ENCODE peak calls at places on chromosomes 12 and 14, in six cellular contexts. O is endodermal cell; C is activated CD8-positive, alpha-beta memory T cell treated with anti-CD3 and anti-CD28 coated beads for 48 hours; G is IMR-90; D is cardiac muscle cell; Z is aorta. B is an unnamed sample.

GRCh38 chr12:52210925-52211650 is 19.3 kb upstream of the KRT80 start:
- DNase-seq in O (no peak), C (no peak), G (no peak), D (no peak), Z (peak), B (no peak)

GRCh38 chr14:101176535-101177205 is 273.1 kb upstream of the RTL1 start:
- DNase-seq in O (no peak), C (no peak), G (no peak), D (no peak), Z (no peak), B (no peak)

GRCh38 chr14:76920572-76921175 is 94.5 kb downstream of the LRRC74A start:
- DNase-seq in O (no peak), C (no peak), G (no peak), D (peak), Z (no peak), B (no peak)

GRCh38 chr12:124507188-124508109 is 60.0 kb downstream of the NCOR2 start:
- DNase-seq in O (no peak), C (no peak), G (peak), D (peak), Z (no peak), B (no peak)

GRCh38 chr12:1794440-1795090 is 25.8 kb upstream of the LRTM2 start:
- DNase-seq in O (peak), C (no peak), G (no peak), D (no peak), Z (peak), B (no peak)

GRCh38 chr12:43416981-43417380 is 135.0 kb downstream of the ADAMTS20 start:
- DNase-seq in O (no peak), C (no peak), G (no peak), D (no peak), Z (no peak), B (no peak)

GRCh38 chr12:59158681-59159080 is 238.4 kb upstream of the LRIG3 start:
- DNase-seq in O (no peak), C (no peak), G (no peak), D (no peak), Z (no peak), B (no peak)

GRCh38 chr12:24012528-24012927 is 63.1 kb upstream of the SOX5 start:
- DNase-seq in O (no peak), C (no peak), G (peak), D (peak), Z (no peak), B (no peak)

GRCh38 chr12:111789779-111790178 is 23.0 kb downstream of the ALDH2 start:
- DNase-seq in O (no peak), C (no peak), G (no peak), D (no peak), Z (no peak), B (no peak)

B was measured in activated CD4-positive, CD25-positive, alpha-beta regulatory T cell treated with anti-CD3 and anti-CD28 coated beads, Interleukin-2, amount 50 U/mL, for 16 hours.